ENCODE peak calls at places on chromosomes 11 and 22, in ten cellular contexts. One of them, this sample, is unnamed.

GRCh38 chr11:126366064-126366822 is 10.8 kb downstream of the ST3GAL4 start:
- DNase-seq in glutamatergic neuron: no peak
- DNase-seq in heart left ventricle: no peak
- DNase-seq in mucosa of descending colon: peak
- DNase-seq in ovary: peak
- DNase-seq in AG09319: no peak
- DNase-seq in BJ: no peak
- DNase-seq in neural crest cell: no peak
- DNase-seq in Calu3: no peak
- DNase-seq in GM23338: peak
- DNase-seq in this sample: peak

GRCh38 chr22:46355369-46355995 is 20.0 kb downstream of the TRMU start:
- DNase-seq in glutamatergic neuron: peak
- DNase-seq in heart left ventricle: peak
- DNase-seq in mucosa of descending colon: peak
- DNase-seq in ovary: peak
- DNase-seq in AG09319: no peak
- DNase-seq in BJ: no peak
- DNase-seq in neural crest cell: peak
- DNase-seq in Calu3: peak
- DNase-seq in GM23338: peak
- DNase-seq in this sample: no peak

GRCh38 chr11:446886-447285 is 3.2 kb upstream of the PTDSS2 start:
- DNase-seq in glutamatergic neuron: no peak
- DNase-seq in heart left ventricle: no peak
- DNase-seq in mucosa of descending colon: peak
- DNase-seq in ovary: no peak
- DNase-seq in AG09319: no peak
- DNase-seq in BJ: no peak
- DNase-seq in neural crest cell: no peak
- DNase-seq in Calu3: no peak
- DNase-seq in GM23338: no peak
- DNase-seq in this sample: peak

GRCh38 chr11:1307998-1308744 is 1.3 kb downstream of the TOLLIP start:
- DNase-seq in glutamatergic neuron: no peak
- DNase-seq in heart left ventricle: no peak
- DNase-seq in mucosa of descending colon: peak
- DNase-seq in ovary: no peak
- DNase-seq in AG09319: no peak
- DNase-seq in BJ: no peak
- DNase-seq in neural crest cell: no peak
- DNase-seq in Calu3: no peak
- DNase-seq in GM23338: no peak
- DNase-seq in this sample: no peak

GRCh38 chr11:61279934-61280656 is 15.0 kb downstream of the VWCE start:
- DNase-seq in glutamatergic neuron: no peak
- DNase-seq in heart left ventricle: no peak
- DNase-seq in mucosa of descending colon: no peak
- DNase-seq in ovary: no peak
- DNase-seq in AG09319: no peak
- DNase-seq in BJ: no peak
- DNase-seq in neural crest cell: no peak
- DNase-seq in Calu3: no peak
- DNase-seq in GM23338: peak
- DNase-seq in this sample: no peak

GRCh38 chr22:45262931-45263789 is 21.6 kb upstream of the UPK3A start:
- DNase-seq in glutamatergic neuron: no peak
- DNase-seq in heart left ventricle: peak
- DNase-seq in mucosa of descending colon: no peak
- DNase-seq in ovary: no peak
- DNase-seq in AG09319: no peak
- DNase-seq in BJ: no peak
- DNase-seq in neural crest cell: no peak
- DNase-seq in Calu3: no peak
- DNase-seq in GM23338: no peak
- DNase-seq in this sample: no peak

GRCh38 chr11:118051611-118052461 is 25.0 kb upstream of the TMPRSS4 start:
- DNase-seq in glutamatergic neuron: no peak
- DNase-seq in heart left ventricle: no peak
- DNase-seq in mucosa of descending colon: no peak
- DNase-seq in ovary: no peak
- DNase-seq in AG09319: no peak
- DNase-seq in BJ: no peak
- DNase-seq in neural crest cell: no peak
- DNase-seq in Calu3: no peak
- DNase-seq in GM23338: no peak
- DNase-seq in this sample: no peak

GRCh38 chr11:11444027-11444799 is 91.2 kb upstream of the CSNK2A3 start:
- DNase-seq in glutamatergic neuron: no peak
- DNase-seq in heart left ventricle: no peak
- DNase-seq in mucosa of descending colon: no peak
- DNase-seq in ovary: no peak
- DNase-seq in AG09319: no peak
- DNase-seq in BJ: no peak
- DNase-seq in neural crest cell: no peak
- DNase-seq in Calu3: no peak
- DNase-seq in GM23338: no peak
- DNase-seq in this sample: no peak

GRCh38 chr11:64306876-64307622 is 1.7 kb downstream of the ESRRA start:
- DNase-seq in glutamatergic neuron: no peak
- DNase-seq in heart left ventricle: peak
- DNase-seq in mucosa of descending colon: peak
- DNase-seq in ovary: peak
- DNase-seq in AG09319: no peak
- DNase-seq in BJ: no peak
- DNase-seq in neural crest cell: no peak
- DNase-seq in Calu3: peak
- DNase-seq in GM23338: no peak
- DNase-seq in this sample: peak

GRCh38 chr11:57325735-57326048 is 940 bp upstream of the TNKS1BP1 start:
- DNase-seq in glutamatergic neuron: no peak
- DNase-seq in heart left ventricle: peak
- DNase-seq in mucosa of descending colon: peak
- DNase-seq in ovary: peak
- DNase-seq in AG09319: no peak
- DNase-seq in BJ: no peak
- DNase-seq in neural crest cell: no peak
- DNase-seq in Calu3: no peak
- DNase-seq in GM23338: no peak
- DNase-seq in this sample: no peak

GRCh38 chr22:48803171-48803992 is 1024.3 kb downstream of the BRD1 start:
- DNase-seq in glutamatergic neuron: no peak
- DNase-seq in heart left ventricle: no peak
- DNase-seq in mucosa of descending colon: no peak
- DNase-seq in ovary: no peak
- DNase-seq in AG09319: no peak
- DNase-seq in BJ: no peak
- DNase-seq in neural crest cell: no peak
- DNase-seq in Calu3: no peak
- DNase-seq in GM23338: no peak
- DNase-seq in this sample: no peak

GRCh38 chr11:34837246-34837856 is 78.8 kb downstream of the APIP start:
- DNase-seq in glutamatergic neuron: no peak
- DNase-seq in heart left ventricle: no peak
- DNase-seq in mucosa of descending colon: no peak
- DNase-seq in ovary: no peak
- DNase-seq in AG09319: no peak
- DNase-seq in BJ: no peak
- DNase-seq in neural crest cell: no peak
- DNase-seq in Calu3: peak
- DNase-seq in GM23338: peak
- DNase-seq in this sample: no peak

GRCh38 chr22:44683881-44684280 is 18.1 kb upstream of the PRR5 start:
- DNase-seq in glutamatergic neuron: no peak
- DNase-seq in heart left ventricle: no peak
- DNase-seq in mucosa of descending colon: no peak
- DNase-seq in ovary: no peak
- DNase-seq in AG09319: no peak
- DNase-seq in BJ: no peak
- DNase-seq in neural crest cell: no peak
- DNase-seq in Calu3: no peak
- DNase-seq in GM23338: no peak
- DNase-seq in this sample: peak

GRCh38 chr11:61541568-61541967 is 33.0 kb downstream of the LRRC10B start:
- DNase-seq in glutamatergic neuron: no peak
- DNase-seq in heart left ventricle: no peak
- DNase-seq in mucosa of descending colon: no peak
- DNase-seq in ovary: peak
- DNase-seq in AG09319: peak
- DNase-seq in BJ: no peak
- DNase-seq in neural crest cell: no peak
- DNase-seq in Calu3: no peak
- DNase-seq in GM23338: peak
- DNase-seq in this sample: no peak

GRCh38 chr11:38143852-38144251 is 1545.8 kb upstream of the RAG2 start:
- DNase-seq in glutamatergic neuron: no peak
- DNase-seq in heart left ventricle: no peak
- DNase-seq in mucosa of descending colon: no peak
- DNase-seq in ovary: no peak
- DNase-seq in AG09319: no peak
- DNase-seq in BJ: no peak
- DNase-seq in neural crest cell: no peak
- DNase-seq in Calu3: no peak
- DNase-seq in GM23338: no peak
- DNase-seq in this sample: no peak

GRCh38 chr11:47986219-47986618 is 5.9 kb downstream of the PTPRJ start:
- DNase-seq in glutamatergic neuron: no peak
- DNase-seq in heart left ventricle: no peak
- DNase-seq in mucosa of descending colon: no peak
- DNase-seq in ovary: no peak
- DNase-seq in AG09319: no peak
- DNase-seq in BJ: no peak
- DNase-seq in neural crest cell: no peak
- DNase-seq in Calu3: no peak
- DNase-seq in GM23338: no peak
- DNase-seq in this sample: no peak
- TF ChIP-seq CTCF in glutamatergic neuron: no peak
- TF ChIP-seq CTCF in heart left ventricle: no peak
- TF ChIP-seq CTCF in mucosa of descending colon: no peak
- TF ChIP-seq CTCF in ovary: no peak
- TF ChIP-seq CTCF in AG09319: no peak
- TF ChIP-seq CTCF in BJ: no peak
- TF ChIP-seq CTCF in neural crest cell: no peak
- TF ChIP-seq CTCF in Calu3: no peak
- TF ChIP-seq CTCF in GM23338: no peak
- TF ChIP-seq CTCF in this sample: no peak

DNA sequence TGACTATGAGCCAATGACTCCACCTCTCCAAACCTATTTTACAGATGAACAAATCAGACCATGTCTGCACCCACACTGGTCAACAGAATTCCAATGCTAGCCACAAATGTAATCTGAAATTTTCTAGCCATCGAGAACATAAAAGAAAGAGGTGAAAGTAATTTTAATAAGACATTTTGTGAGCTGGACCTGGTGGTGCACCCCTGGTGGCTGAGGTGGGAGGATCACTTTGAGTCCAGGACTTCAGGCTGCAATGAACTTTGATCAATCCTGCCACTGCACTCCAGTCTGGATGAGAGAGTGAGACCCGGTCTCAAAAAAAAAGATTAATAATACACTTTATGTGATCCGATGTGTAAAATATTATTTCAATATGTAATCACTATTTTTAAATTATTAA is 9.4 kb upstream of the RNF185 start:
- DNase-seq in glutamatergic neuron: no peak
- DNase-seq in heart left ventricle: no peak
- DNase-seq in mucosa of descending colon: no peak
- DNase-seq in ovary: no peak
- DNase-seq in AG09319: no peak
- DNase-seq in BJ: no peak
- DNase-seq in neural crest cell: no peak
- DNase-seq in Calu3: peak
- DNase-seq in GM23338: peak
- DNase-seq in this sample: no peak
- TF ChIP-seq CTCF in glutamatergic neuron: peak
- TF ChIP-seq CTCF in heart left ventricle: no peak
- TF ChIP-seq CTCF in mucosa of descending colon: no peak
- TF ChIP-seq CTCF in ovary: no peak
- TF ChIP-seq CTCF in AG09319: peak
- TF ChIP-seq CTCF in BJ: peak
- TF ChIP-seq CTCF in neural crest cell: peak
- TF ChIP-seq CTCF in Calu3: peak
- TF ChIP-seq CTCF in GM23338: peak
- TF ChIP-seq CTCF in this sample: peak

DNA sequence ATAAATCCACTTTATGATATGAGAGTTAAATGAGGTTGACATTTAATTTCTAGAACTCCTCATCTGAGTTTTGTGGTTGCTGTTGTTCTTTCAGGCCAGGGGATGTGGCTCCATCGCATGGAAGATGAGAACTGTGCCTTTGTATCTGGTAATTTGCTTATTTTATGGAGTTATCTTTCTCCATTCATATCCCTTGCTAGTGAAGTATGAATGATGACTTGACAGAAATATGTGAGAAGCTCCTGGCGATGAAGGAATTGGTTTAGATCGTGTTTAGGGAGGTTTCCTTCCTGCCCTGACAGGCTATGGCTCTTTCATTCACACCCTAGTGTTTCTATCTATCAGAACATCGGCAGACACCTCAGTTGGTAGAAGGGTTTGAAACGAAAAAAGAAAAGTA is 393.7 kb downstream of the ETS1 start:
- DNase-seq in glutamatergic neuron: no peak
- DNase-seq in heart left ventricle: no peak
- DNase-seq in mucosa of descending colon: no peak
- DNase-seq in ovary: no peak
- DNase-seq in AG09319: no peak
- DNase-seq in BJ: no peak
- DNase-seq in neural crest cell: no peak
- DNase-seq in Calu3: no peak
- DNase-seq in GM23338: no peak
- DNase-seq in this sample: no peak
- TF ChIP-seq CTCF in glutamatergic neuron: no peak
- TF ChIP-seq CTCF in heart left ventricle: no peak
- TF ChIP-seq CTCF in mucosa of descending colon: no peak
- TF ChIP-seq CTCF in ovary: no peak
- TF ChIP-seq CTCF in AG09319: no peak
- TF ChIP-seq CTCF in BJ: no peak
- TF ChIP-seq CTCF in neural crest cell: no peak
- TF ChIP-seq CTCF in Calu3: no peak
- TF ChIP-seq CTCF in GM23338: no peak
- TF ChIP-seq CTCF in this sample: no peak

GRCh38 chr11:7278314-7278917 is 26.7 kb downstream of the SYT9 start:
- DNase-seq in glutamatergic neuron: peak
- DNase-seq in heart left ventricle: no peak
- DNase-seq in mucosa of descending colon: no peak
- DNase-seq in ovary: no peak
- DNase-seq in AG09319: peak
- DNase-seq in BJ: no peak
- DNase-seq in neural crest cell: peak
- DNase-seq in Calu3: peak
- DNase-seq in GM23338: peak
- DNase-seq in this sample: no peak
- TF ChIP-seq CTCF in glutamatergic neuron: peak
- TF ChIP-seq CTCF in heart left ventricle: peak
- TF ChIP-seq CTCF in mucosa of descending colon: no peak
- TF ChIP-seq CTCF in ovary: no peak
- TF ChIP-seq CTCF in AG09319: peak
- TF ChIP-seq CTCF in BJ: peak
- TF ChIP-seq CTCF in neural crest cell: peak
- TF ChIP-seq CTCF in Calu3: peak
- TF ChIP-seq CTCF in GM23338: peak
- TF ChIP-seq CTCF in this sample: peak